ENCODE peak calls at places on chromosomes 5 and 9, in five cellular contexts. W, A, Q, B and K are unnamed samples.

GRCh38 chr5:179242676-179243075 is 102.6 kb downstream of the ADAMTS2 start:
- DNase-seq in B (no peak), Q (peak; percentile 67), W (no peak), A (no peak), K (no peak)

GRCh38 chr5:161541-162110 is 29.7 kb upstream of the LRRC14B start:
- DNase-seq in Q (peak; percentile 73), W (no peak), B (no peak), A (no peak), K (no peak)

GRCh38 chr9:129408535-129409215 is 212.2 kb downstream of the C9orf50 start:
- DNase-seq in A (no peak), Q (no peak), W (no peak), B (no peak), K (no peak)

GRCh38 chr9:18362901-18363685 is 110.9 kb upstream of the ADAMTSL1 start:
- DNase-seq in Q (no peak), A (no peak), B (no peak), W (peak; percentile 44), K (no peak)

GRCh38 chr9:85425153-85425611 is 316.6 kb downstream of the AGTPBP1 start:
- DNase-seq in B (peak; percentile 81), W (peak; percentile 19), A (peak; percentile 73), Q (peak; percentile 91), K (no peak)

GRCh38 chr9:14203366-14204056 is 110.4 kb downstream of the NFIB start:
- DNase-seq in W (peak; percentile 91), Q (peak; percentile 87), A (no peak), B (no peak), K (peak; percentile 55)

GRCh38 chr5:132754111-132754510 is 6.9 kb downstream of the CCNI2 start:
- DNase-seq in Q (no peak), A (no peak), B (no peak), W (no peak), K (no peak)

GRCh38 chr5:69083412-69083811 is 10.4 kb upstream of the SLC30A5 start:
- DNase-seq in Q (no peak), W (peak; percentile 1), B (peak; percentile 26), A (no peak), K (no peak)